ENCODE peak calls at places on chromosomes 3 and 15, in seven cellular contexts. L is stimulated activated naive CD8-positive, alpha-beta T cell treated with anti-CD3 and anti-CD28 coated beads, Interleukin-15, amount 100 ng/mL, for 72 hours; O is AG04449; Z is NCI-H1436; F is fibroblast of villous mesenchyme; U is nucleus accumbens; B is stimulated activated CD8-positive, alpha-beta memory T cell treated with anti-CD3 and anti-CD28 coated beads, Interleukin-4, amount 100 ng/mL, for 4 hours. T is an unnamed sample.

GRCh38 chr15:74594455-74594854 is 21.2 kb upstream of the CLK3 start:
- DNase-seq in U (no peak), L (no peak), F (no peak), B (no peak), O (no peak), Z (no peak), T (no peak)

GRCh38 chr3:126267169-126267975 is 87.0 kb upstream of the ALDH1L1 start:
- DNase-seq in U (peak; percentile 73), L (no peak), O (peak; percentile 75), Z (no peak), F (peak; percentile 96), B (no peak), T (no peak)

GRCh38 chr15:80749589-80749988 is 29.6 kb upstream of the CEMIP start:
- DNase-seq in B (no peak), L (no peak), F (peak; percentile 66), U (no peak), Z (no peak), O (no peak), T (no peak)

GRCh38 chr3:78906245-78906644 is 861.6 kb downstream of the ROBO1 start:
- DNase-seq in O (no peak), Z (no peak), B (no peak), U (no peak), F (no peak), L (no peak), T (no peak)

GRCh38 chr15:40857601-40858351 is 13.9 kb downstream of the SPINT1 start:
- DNase-seq in Z (peak; percentile 71), O (no peak), B (peak; percentile 47), U (peak; percentile 55), F (peak; percentile 60), L (peak; percentile 84), T (peak; percentile 73)

GRCh38 chr3:152780553-152780952 is 54.4 kb upstream of the P2RY1 start:
- DNase-seq in U (no peak), O (no peak), L (no peak), B (no peak), F (no peak), Z (no peak), T (no peak)

GRCh38 chr15:31375772-31376171 is 49.1 kb downstream of the KLF13 start:
- DNase-seq in Z (no peak), B (no peak), L (no peak), F (no peak), O (no peak), U (no peak), T (no peak)

GRCh38 chr3:124467980-124468902 is 262.0 kb upstream of the UMPS start:
- DNase-seq in L (peak; percentile 5), O (no peak), Z (peak; percentile 67), F (peak; percentile 42), B (no peak), U (peak; percentile 31), T (peak; percentile 11)

GRCh38 chr3:194623449-194624290 is 9.5 kb downstream of the TMEM44 start:
- DNase-seq in Z (no peak), L (no peak), U (peak; percentile 14), O (no peak), B (no peak), F (no peak), T (no peak)

GRCh38 chr3:191356586-191357439 is 26.5 kb upstream of the UTS2B start:
- DNase-seq in U (no peak), B (no peak), F (peak; percentile 55), Z (no peak), O (peak; percentile 75), L (no peak), T (no peak)

GRCh38 chr3:14428087-14429067 is 26.0 kb downstream of the SLC6A6 start:
- DNase-seq in U (no peak), O (no peak), Z (no peak), B (peak; percentile 24), L (peak; percentile 13), F (no peak), T (peak; percentile 69)

GRCh38 chr15:60471314-60471713 is 7.6 kb downstream of the ICE2 start:
- DNase-seq in F (no peak), B (no peak), U (no peak), O (no peak), L (no peak), Z (no peak), T (no peak)

GRCh38 chr3:127426444-127427168 is 138.8 kb upstream of the PRR20G start:
- DNase-seq in L (no peak), F (no peak), B (no peak), Z (no peak), U (peak; percentile 26), O (no peak), T (no peak)

GRCh38 chr3:126509565-126510322 is 7.8 kb downstream of the UROC1 start:
- DNase-seq in Z (no peak), O (no peak), B (no peak), U (no peak), F (no peak), L (no peak), T (no peak)

GRCh38 chr15:62067448-62068044 is 769 bp downstream of the C2CD4A start:
- DNase-seq in Z (no peak), L (peak; percentile 37), O (no peak), F (peak; percentile 21), U (no peak), B (no peak), T (peak; percentile 8)

GRCh38 chr3:56720836-56721235 is 37.8 kb upstream of the TASOR start:
- DNase-seq in B (no peak), F (no peak), O (no peak), U (no peak), L (no peak), Z (no peak), T (no peak)

GRCh38 chr3:148604270-148605085 is 93.2 kb upstream of the AGTR1 start:
- DNase-seq in B (no peak), U (no peak), L (no peak), O (no peak), Z (no peak), F (peak; percentile 42), T (no peak)

GRCh38 chr3:40387001-40387894 is at the start of gene ENTPD3:
- DNase-seq in U (no peak), L (peak; percentile 30), F (no peak), O (no peak), Z (no peak), B (no peak), T (no peak)

GRCh38 chr3:8239718-8240698 is 261.6 kb upstream of the LMCD1 start:
- DNase-seq in U (no peak), B (no peak), O (peak; percentile 21), Z (no peak), L (peak; percentile 12), F (peak; percentile 47), T (no peak)

GRCh38 chr15:68205949-68206539 is 912 bp upstream of the CALML4 start:
- DNase-seq in B (no peak), U (no peak), O (no peak), L (no peak), Z (no peak), F (no peak), T (no peak)

GRCh38 chr3:44355634-44356033 is 17.1 kb downstream of the TCAIM start:
- DNase-seq in F (peak; percentile 95), Z (no peak), B (no peak), L (no peak), U (peak; percentile 12), O (peak; percentile 70), T (no peak)

GRCh38 chr3:127324913-127325629 is 37.2 kb upstream of the PRR20G start:
- DNase-seq in L (no peak), Z (no peak), B (no peak), O (no peak), U (no peak), F (peak; percentile 8), T (no peak)

GRCh38 chr15:94563455-94563854 is 332.1 kb downstream of the MCTP2 start:
- DNase-seq in F (no peak), B (no peak), Z (no peak), O (no peak), U (no peak), L (no peak), T (no peak)

GRCh38 chr3:55518451-55518850 is 31.3 kb upstream of the WNT5A start:
- DNase-seq in F (no peak), U (no peak), O (no peak), B (no peak), L (no peak), Z (no peak), T (no peak)